ENCODE peak calls at places on chromosomes 13 and 19, in four cellular contexts. F, O, C and D are unnamed samples.
A peak's percentile ranks its signal among the peaks of the same experiment; 100 is the strongest.

GRCh38 chr13:42022796-42023493 is 25.5 kb upstream of the DGKH start:
- DNase-seq in F (no peak), O (no peak), C (no peak), D (no peak)

GRCh38 chr19:13275016-13275722 is 125.0 kb downstream of the IER2 start:
- DNase-seq in F (no peak), O (no peak), C (no peak), D (no peak)

GRCh38 chr13:111326981-111327642 is 6.7 kb downstream of the TEX29 start:
- DNase-seq in F (no peak), O (no peak), C (no peak), D (no peak)

GRCh38 chr19:49149652-49150105 is 5.5 kb downstream of the HRC start:
- DNase-seq in F (no peak), O (no peak), C (peak; percentile 81), D (peak; percentile 90)

GRCh38 chr13:42363941-42364612 is 92.1 kb downstream of the AKAP11 start:
- DNase-seq in F (no peak), O (no peak), C (no peak), D (no peak)

GRCh38 chr19:7595466-7596133 is at the start of gene CAMSAP3:
- DNase-seq in F (peak; percentile 36), O (no peak), C (no peak), D (peak; percentile 83)

GRCh38 chr13:70893832-70894231 is 785.6 kb upstream of the KLHL1 start:
- DNase-seq in F (no peak), O (no peak), C (no peak), D (no peak)

GRCh38 chr19:3576696-3577443 is 4.1 kb downstream of the HMG20B start:
- DNase-seq in F (no peak), O (no peak), C (peak; percentile 74), D (no peak)

GRCh38 chr13:92317066-92317465 is 909.5 kb upstream of the GPC6 start:
- DNase-seq in F (no peak), O (no peak), C (no peak), D (no peak)

GRCh38 chr13:93003531-93003930 is 223.1 kb upstream of the GPC6 start:
- DNase-seq in F (no peak), O (no peak), C (no peak), D (no peak)

GRCh38 chr13:93771229-93771628 is 544.6 kb downstream of the GPC6 start:
- DNase-seq in F (no peak), O (no peak), C (no peak), D (no peak)

GRCh38 chr13:50127017-50127725 is 111.9 kb downstream of the KCNRG start:
- DNase-seq in F (peak; percentile 60), O (no peak), C (peak; percentile 60), D (peak; percentile 86)